ENCODE peak calls at places on chromosomes 1 and 21, in ten cellular contexts. G is esophagus squamous epithelium, X is ovary, F is NB4, I is IMR-90, H is body of pancreas, V is gastrocnemius medialis, L is A549, O is HCT116, S is breast epithelium. T is an unnamed sample.
A peak's percentile ranks its signal among the peaks of the same experiment; 100 is the strongest.

GRCh38 chr1:162389021-162389818 is 7.7 kb downstream of the C1orf226 start:
- DNase-seq in G (no peak), X (no peak), F (no peak), I (peak; percentile 30), H (no peak), V (no peak), L (no peak), O (no peak), S (no peak), T (no peak)

GRCh38 chr1:203117611-203118575 is 9.6 kb upstream of the ADORA1 start:
- DNase-seq in G (no peak), X (peak; percentile 52), F (peak; percentile 82), I (peak; percentile 50), H (peak; percentile 77), V (peak; percentile 73), L (peak; percentile 93), O (peak; percentile 52), S (no peak), T (peak; percentile 84)

GRCh38 chr1:10196991-10197390 is 13.4 kb upstream of the KIF1B start:
- DNase-seq in G (no peak), X (peak; percentile 47), F (no peak), I (peak; percentile 80), H (no peak), V (no peak), L (no peak), O (no peak), S (no peak), T (no peak)

GRCh38 chr1:43056460-43056859 is 97.8 kb upstream of the SLC2A1 start:
- DNase-seq in G (no peak), X (no peak), F (no peak), I (no peak), H (no peak), V (no peak), L (no peak), O (no peak), S (no peak), T (no peak)

GRCh38 chr1:28395181-28395580 is 25.6 kb downstream of the PHACTR4 start:
- DNase-seq in G (no peak), X (no peak), F (no peak), I (peak; percentile 29), H (no peak), V (no peak), L (no peak), O (no peak), S (no peak), T (no peak)

GRCh38 chr1:119893827-119894700 is 2.3 kb downstream of the ADAM30 start:
- DNase-seq in G (no peak), X (no peak), F (no peak), I (no peak), H (no peak), V (no peak), L (no peak), O (no peak), S (no peak), T (no peak)

GRCh38 chr1:197567442-197567841 is 207.8 kb downstream of the DENND1B start:
- DNase-seq in G (no peak), X (no peak), F (no peak), I (no peak), H (no peak), V (no peak), L (no peak), O (no peak), S (no peak), T (no peak)

GRCh38 chr1:53066433-53066832 is 4.4 kb downstream of the PODN start:
- DNase-seq in G (no peak), X (no peak), F (no peak), I (peak; percentile 25), H (no peak), V (no peak), L (no peak), O (no peak), S (no peak), T (peak; percentile 41)

GRCh38 chr1:3978928-3979325 is 78.9 kb upstream of the C1orf174 start:
- DNase-seq in G (no peak), X (no peak), F (no peak), I (no peak), H (no peak), V (no peak), L (no peak), O (no peak), S (no peak), T (no peak)

GRCh38 chr1:75970631-75971030 is 38.4 kb upstream of the ASB17 start:
- DNase-seq in G (no peak), X (no peak), F (no peak), I (peak; percentile 7), H (no peak), V (no peak), L (no peak), O (no peak), S (no peak), T (no peak)

GRCh38 chr1:220123889-220124288 is 30.0 kb downstream of the IARS2 start:
- DNase-seq in G (no peak), X (no peak), F (peak; percentile 54), I (no peak), H (no peak), V (no peak), L (peak; percentile 38), O (peak; percentile 7), S (no peak), T (no peak)

GRCh38 chr21:43937051-43937832 is 72.2 kb downstream of the AGPAT3 start:
- DNase-seq in G (no peak), X (no peak), F (no peak), I (no peak), H (no peak), V (no peak), L (no peak), O (no peak), S (no peak), T (no peak)

GRCh38 chr21:43939443-43940328 is 72.4 kb upstream of the TRAPPC10 start:
- DNase-seq in G (no peak), X (no peak), F (no peak), I (no peak), H (no peak), V (no peak), L (no peak), O (no peak), S (no peak), T (peak; percentile 20)

GRCh38 chr21:43937898-43938309 is 72.9 kb downstream of the AGPAT3 start:
- DNase-seq in G (no peak), X (no peak), F (peak; percentile 28), I (no peak), H (no peak), V (no peak), L (no peak), O (no peak), S (no peak), T (no peak)

GRCh38 chr21:43940329-43940653 is 71.8 kb upstream of the TRAPPC10 start:
- DNase-seq in G (no peak), X (no peak), F (no peak), I (no peak), H (no peak), V (no peak), L (no peak), O (no peak), S (no peak), T (no peak)

GRCh38 chr21:43938751-43939442 is 73.2 kb upstream of the TRAPPC10 start:
- DNase-seq in G (peak; percentile 13), X (no peak), F (peak; percentile 75), I (peak; percentile 59), H (peak; percentile 85), V (peak; percentile 82), L (peak; percentile 80), O (peak; percentile 27), S (peak; percentile 75), T (peak; percentile 84)
- TF ChIP-seq POLR2A in G (no peak), X (no peak), F (no peak), I (no peak), H (no peak), V (no peak), L (no peak), O (no peak), S (no peak), T (no peak)

GRCh38 chr1:24289937-24290595 is 29.1 kb upstream of the GRHL3 start:
- DNase-seq in G (no peak), X (no peak), F (peak; percentile 23), I (peak; percentile 81), H (peak; percentile 82), V (peak; percentile 84), L (peak; percentile 51), O (no peak), S (peak; percentile 90), T (peak; percentile 93)

GRCh38 chr1:24288479-24288878 is 30.7 kb upstream of the GRHL3 start:
- DNase-seq in G (no peak), X (no peak), F (no peak), I (no peak), H (no peak), V (no peak), L (no peak), O (no peak), S (no peak), T (no peak)

GRCh38 chr1:24292100-24292499 is 27.1 kb upstream of the GRHL3 start:
- DNase-seq in G (no peak), X (no peak), F (no peak), I (no peak), H (no peak), V (no peak), L (no peak), O (no peak), S (no peak), T (no peak)

GRCh38 chr1:24292887-24293286 is 26.3 kb upstream of the GRHL3 start:
- DNase-seq in G (no peak), X (no peak), F (no peak), I (no peak), H (no peak), V (no peak), L (no peak), O (no peak), S (no peak), T (no peak)

GRCh38 chr1:24290933-24291487 is 28.1 kb upstream of the GRHL3 start:
- DNase-seq in G (no peak), X (no peak), F (no peak), I (no peak), H (no peak), V (no peak), L (no peak), O (no peak), S (no peak), T (no peak)
- TF ChIP-seq CTCF in G (no peak), X (no peak), F (no peak), I (no peak), H (no peak), V (no peak), L (no peak), O (no peak), S (no peak), T (no peak)

DNA sequence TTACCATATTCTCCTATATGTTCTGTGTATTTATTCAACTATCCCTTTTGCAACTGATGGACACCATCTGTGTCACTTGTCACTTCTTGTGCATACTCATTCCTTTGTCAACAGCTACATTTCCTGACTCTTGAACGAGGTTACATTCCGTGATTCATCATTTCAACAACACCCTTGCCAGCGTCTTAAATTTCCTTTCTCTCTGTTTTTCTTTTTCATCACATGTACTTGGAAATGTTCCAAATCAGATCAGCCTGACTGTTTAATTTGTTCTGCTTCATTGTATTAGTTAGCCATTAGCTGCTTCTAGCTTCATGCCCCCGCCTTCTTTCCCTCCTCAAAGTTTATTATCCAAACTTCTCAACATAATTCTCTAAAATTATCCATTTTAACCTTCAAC is 173.0 kb downstream of the ADGRL4 start:
- DNase-seq in G (no peak), X (no peak), F (no peak), I (peak; percentile 78), H (no peak), V (no peak), L (no peak), O (peak; percentile 22), S (no peak), T (no peak)
- TF ChIP-seq POLR2A in G (no peak), X (no peak), F (no peak), I (no peak), H (no peak), V (no peak), L (no peak), O (no peak), S (no peak), T (no peak)

GRCh38 chr21:19832551-19832950 is 1165.7 kb upstream of the NCAM2 start:
- DNase-seq in G (no peak), X (no peak), F (no peak), I (no peak), H (no peak), V (no peak), L (no peak), O (no peak), S (no peak), T (no peak)
- TF ChIP-seq CTCF in G (no peak), X (no peak), F (no peak), I (no peak), H (no peak), V (no peak), L (no peak), O (no peak), S (no peak), T (no peak)